ENCODE peak calls at places on chromosomes 3 and 15, in four cellular contexts. L, P, S and O are unnamed samples.

GRCh38 chr3:38454884-38455638 is 1.4 kb downstream of the ACVR2B start:
- DNase-seq in L (peak; percentile 91), P (peak; percentile 84), S (no peak), O (peak; percentile 80)

GRCh38 chr3:65561617-65562016 is 477.1 kb downstream of the MAGI1 start:
- DNase-seq in L (no peak), P (no peak), S (no peak), O (no peak)

GRCh38 chr3:60703956-60704736 is 547.1 kb downstream of the FHIT start:
- DNase-seq in L (no peak), P (no peak), S (peak; percentile 14), O (no peak)

GRCh38 chr3:37952564-37952963 is 38.0 kb upstream of the VILL start:
- DNase-seq in L (no peak), P (no peak), S (peak; percentile 52), O (no peak)

GRCh38 chr3:150275946-150276345 is 132.2 kb upstream of the TSC22D2 start:
- DNase-seq in L (no peak), P (no peak), S (peak; percentile 38), O (no peak)

GRCh38 chr15:42920281-42921048 is at the start of gene TTBK2:
- DNase-seq in L (peak; percentile 99), P (peak; percentile 98), S (peak; percentile 99), O (peak; percentile 99)

GRCh38 chr15:84082739-84083138 is 152.8 kb upstream of the GOLGA6L4 start:
- DNase-seq in L (no peak), P (no peak), S (peak; percentile 3), O (no peak)

GRCh38 chr3:134299185-134299887 is 48.7 kb upstream of the RYK start:
- DNase-seq in L (no peak), P (no peak), S (peak; percentile 74), O (no peak)

GRCh38 chr3:182490601-182491485 is 302.5 kb upstream of the ATP11B start:
- DNase-seq in L (no peak), P (no peak), S (peak; percentile 4), O (no peak)

GRCh38 chr3:101635345-101635744 is 41.6 kb downstream of the ZBTB11 start:
- DNase-seq in L (no peak), P (no peak), S (no peak), O (no peak)

GRCh38 chr15:40941528-40942336 is 11.5 kb upstream of the CHAC1 start:
- DNase-seq in L (peak; percentile 80), P (peak; percentile 89), S (peak; percentile 47), O (peak; percentile 77)

GRCh38 chr15:38872732-38873131 is 308.1 kb upstream of the RASGRP1 start:
- DNase-seq in L (no peak), P (no peak), S (no peak), O (no peak)
- H3K4me3 ChIP-seq in L (no peak overlapping the region), P (no peak overlapping the region), S (no peak overlapping the region), O (no peak overlapping the region)

GRCh38 chr15:75027551-75027950 is 4.2 kb downstream of the PPCDC start:
- DNase-seq in L (no peak), P (no peak), S (no peak), O (no peak)

GRCh38 chr15:75030424-75030823 is 7.0 kb downstream of the PPCDC start:
- DNase-seq in L (no peak), P (no peak), S (no peak), O (no peak)

GRCh38 chr15:75028991-75029377 is 5.6 kb downstream of the PPCDC start:
- DNase-seq in L (no peak), P (no peak), S (no peak), O (no peak)

GRCh38 chr15:75030023-75030413 is 6.6 kb downstream of the PPCDC start:
- DNase-seq in L (no peak), P (no peak), S (peak; percentile 63), O (peak; percentile 72)

GRCh38 chr15:75029378-75030022 is 6.1 kb downstream of the PPCDC start:
- DNase-seq in L (peak; percentile 94), P (peak; percentile 97), S (peak; percentile 92), O (peak; percentile 96)
- H3K4me3 ChIP-seq in L (no peak overlapping the region), P (peak overlapping the region; percentile 21), S (peak overlapping the region; percentile 36), O (no peak overlapping the region)

DNA sequence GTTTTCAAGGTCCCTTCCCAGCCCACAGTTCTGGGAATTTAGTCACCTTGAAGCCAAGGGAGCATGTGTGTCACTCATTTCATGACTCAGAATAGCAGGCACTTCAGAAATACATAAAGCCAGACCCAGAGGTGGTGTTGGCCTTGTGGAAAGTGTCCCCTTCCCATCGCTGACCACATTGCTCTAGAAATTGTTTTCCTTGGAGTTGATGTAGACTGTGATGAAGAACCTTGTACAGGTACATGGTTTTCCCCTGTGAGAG is 158.8 kb downstream of the SLCO3A1 start:
- DNase-seq in L (no peak), P (no peak), S (no peak), O (no peak)
- H3K4me3 ChIP-seq in L (no peak overlapping the region), P (no peak overlapping the region), S (peak overlapping the region; percentile 31), O (no peak overlapping the region)

DNA sequence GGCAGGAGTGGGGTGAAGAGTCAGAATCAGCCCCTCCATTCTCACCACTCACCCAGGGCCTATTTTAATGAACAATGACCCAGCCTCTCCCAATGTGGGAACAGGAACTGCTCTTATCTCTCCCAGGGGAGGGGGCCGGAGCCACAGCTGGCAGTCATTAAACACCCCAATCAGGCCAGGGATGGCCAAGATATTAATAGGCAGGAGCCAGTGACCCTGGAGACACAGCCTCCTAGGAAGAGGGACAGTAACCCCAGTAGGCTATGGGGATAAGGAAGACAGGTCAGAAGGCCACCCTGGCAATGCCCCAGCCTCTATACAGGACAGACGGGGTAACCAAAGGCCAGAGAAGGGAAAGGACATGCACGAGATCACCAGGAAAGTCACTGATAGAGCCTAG is 38.6 kb downstream of the VIPR1 start:
- DNase-seq in L (no peak), P (no peak), S (no peak), O (no peak)
- H3K4me3 ChIP-seq in L (no peak overlapping the region), P (no peak overlapping the region), S (no peak overlapping the region), O (no peak overlapping the region)

GRCh38 chr3:20061331-20061730 is 21.1 kb downstream of the KAT2B start:
- DNase-seq in L (no peak), P (no peak), S (no peak), O (no peak)
- H3K4me3 ChIP-seq in L (no peak overlapping the region), P (peak overlapping the region; percentile 7), S (peak overlapping the region; percentile 27), O (no peak overlapping the region)